ENCODE peak calls at places on chromosomes 7 and 10, in six cellular contexts. C, S, L, J, U and W are unnamed samples.

GRCh38 chr7:150968698-150969482 is 9.2 kb downstream of the KCNH2 start:
- DNase-seq in C (no peak), S (no peak), L (no peak), J (no peak), U (no peak), W (no peak)

GRCh38 chr10:124522903-124523260 is 61.3 kb downstream of the LHPP start:
- DNase-seq in C (no peak), S (peak; percentile 46), L (no peak), J (no peak), U (no peak), W (no peak)

GRCh38 chr7:924541-925231 is 29.8 kb downstream of the ADAP1 start:
- DNase-seq in C (no peak), S (no peak), L (no peak), J (no peak), U (no peak), W (no peak)

GRCh38 chr10:29811751-29812427 is 177.1 kb upstream of the SVIL start:
- DNase-seq in C (peak; percentile 33), S (no peak), L (peak; percentile 6), J (peak; percentile 25), U (no peak), W (no peak)

GRCh38 chr7:135291809-135292253 is 58.2 kb downstream of the STRA8 start:
- DNase-seq in C (peak; percentile 62), S (peak; percentile 7), L (no peak), J (no peak), U (no peak), W (no peak)

GRCh38 chr10:6416892-6417512 is 163.1 kb downstream of the PRKCQ start:
- DNase-seq in C (peak; percentile 71), S (peak; percentile 35), L (peak; percentile 69), J (peak; percentile 44), U (no peak), W (peak; percentile 35)

GRCh38 chr7:154855366-154855765 is 147.6 kb downstream of the PAXIP1 start:
- DNase-seq in C (no peak), S (no peak), L (no peak), J (no peak), U (no peak), W (no peak)

GRCh38 chr10:3452683-3453388 is 280.3 kb upstream of the PITRM1 start:
- DNase-seq in C (no peak), S (no peak), L (no peak), J (no peak), U (no peak), W (no peak)

GRCh38 chr10:88981435-88981834 is 9.2 kb upstream of the FAS start:
- DNase-seq in C (no peak), S (no peak), L (no peak), J (no peak), U (no peak), W (no peak)

GRCh38 chr10:43712821-43713584 is 64.3 kb upstream of the ZNF32 start:
- DNase-seq in C (no peak), S (no peak), L (no peak), J (no peak), U (no peak), W (no peak)

GRCh38 chr7:88218836-88219605 is 817 bp downstream of the SRI start:
- DNase-seq in C (peak; percentile 25), S (no peak), L (peak; percentile 55), J (peak; percentile 76), U (peak; percentile 27), W (no peak)

GRCh38 chr7:7850150-7850549 is 118.4 kb upstream of the GLCCI1 start:
- DNase-seq in C (no peak), S (no peak), L (no peak), J (no peak), U (no peak), W (no peak)

GRCh38 chr7:150799741-150800575 is at the start of gene TMEM176B:
- DNase-seq in C (no peak), S (no peak), L (no peak), J (peak; percentile 49), U (no peak), W (no peak)

GRCh38 chr10:75428434-75429158 is 2.8 kb upstream of the LRMDA start:
- DNase-seq in C (peak; percentile 78), S (no peak), L (no peak), J (no peak), U (peak; percentile 16), W (no peak)

GRCh38 chr7:3943265-3943664 is 642.2 kb downstream of the SDK1 start:
- DNase-seq in C (no peak), S (no peak), L (no peak), J (no peak), U (no peak), W (no peak)

GRCh38 chr7:104327963-104328307 is 468 bp upstream of the LHFPL3 start:
- DNase-seq in C (no peak), S (no peak), L (no peak), J (no peak), U (no peak), W (no peak)

GRCh38 chr7:151088856-151089699 is 2.8 kb downstream of the AGAP3 start:
- DNase-seq in C (no peak), S (peak; percentile 73), L (no peak), J (no peak), U (no peak), W (no peak)

GRCh38 chr10:6173203-6173602 is 29.5 kb upstream of the PFKFB3 start:
- DNase-seq in C (no peak), S (peak; percentile 45), L (peak; percentile 52), J (no peak), U (no peak), W (no peak)

GRCh38 chr7:151900591-151901312 is 23.8 kb upstream of the PRKAG2 start:
- DNase-seq in C (no peak), S (no peak), L (no peak), J (no peak), U (no peak), W (no peak)

GRCh38 chr7:108181073-108181985 is 51.2 kb upstream of the LAMB4 start:
- DNase-seq in C (peak; percentile 39), S (peak; percentile 43), L (peak; percentile 75), J (peak; percentile 57), U (peak; percentile 28), W (peak; percentile 51)

GRCh38 chr7:26345202-26345601 is 53.5 kb downstream of the SNX10 start:
- DNase-seq in C (no peak), S (no peak), L (no peak), J (no peak), U (no peak), W (no peak)

GRCh38 chr7:47937711-47938573 is 10.3 kb downstream of the PKD1L1 start:
- DNase-seq in C (no peak), S (no peak), L (no peak), J (no peak), U (peak; percentile 31), W (no peak)

GRCh38 chr10:79282388-79282787 is 64.9 kb upstream of the PPIF start:
- DNase-seq in C (no peak), S (no peak), L (no peak), J (no peak), U (no peak), W (no peak)
- H3K4me2 ChIP-seq in C (no peak overlapping the region), S (no peak overlapping the region), L (no peak overlapping the region), J (no peak overlapping the region), U (no peak overlapping the region), W (no peak overlapping the region)

DNA sequence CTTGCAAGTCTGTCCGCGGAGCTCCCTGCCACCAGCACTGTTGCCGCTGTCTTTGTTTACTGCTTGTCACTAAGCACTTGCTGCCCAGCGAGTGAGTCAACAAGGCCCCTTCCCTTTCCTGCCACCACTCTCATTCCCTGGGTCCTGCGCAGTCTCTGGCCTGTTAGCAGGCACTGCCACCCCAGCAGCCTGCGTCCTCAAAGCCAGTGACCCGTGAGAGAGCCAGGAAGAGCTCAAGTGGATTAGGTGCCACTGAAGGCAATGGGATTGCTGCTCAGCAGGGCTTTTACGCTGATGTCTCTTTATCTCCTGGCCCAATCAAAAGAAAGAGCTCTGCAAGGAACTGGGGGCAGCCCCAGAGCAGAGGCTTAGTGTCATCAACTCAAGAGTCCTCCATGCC is at the start of gene FRMPD2:
- DNase-seq in C (no peak), S (no peak), L (no peak), J (no peak), U (no peak), W (no peak)
- TF ChIP-seq REST in C (no peak), S (no peak), L (no peak), J (no peak), U (no peak), W (no peak)

DNA sequence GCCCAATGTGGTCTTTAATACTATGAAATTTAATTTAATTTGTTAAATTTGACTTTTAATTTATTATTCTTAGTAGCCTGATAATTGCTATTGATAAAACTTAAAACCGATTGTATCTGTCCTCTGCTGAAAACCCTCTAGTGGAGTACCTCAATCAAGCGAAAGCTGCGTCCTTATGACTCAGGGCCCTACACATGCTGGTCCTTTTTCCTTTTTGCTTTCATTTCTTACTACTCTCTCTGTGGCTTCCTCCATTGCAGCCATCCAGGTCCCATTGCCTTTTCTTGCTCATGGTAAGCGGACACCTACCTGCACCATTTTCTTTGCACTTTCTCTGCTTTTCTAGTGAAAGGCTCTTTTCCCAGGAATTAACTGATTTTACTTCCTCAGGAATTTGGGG is 301.1 kb downstream of the INHBA start:
- DNase-seq in C (no peak), S (no peak), L (no peak), J (no peak), U (no peak), W (no peak)
- H3K9me3 ChIP-seq in C (no peaks in the 10 kb centered on the region), S (peaks cover 22% of the 10 kb centered on the region), L (peaks cover 2% of the 10 kb centered on the region), J (no peaks in the 10 kb centered on the region), U (no peaks in the 10 kb centered on the region), W (no peaks in the 10 kb centered on the region)

GRCh38 chr7:44279731-44280505 is 45.5 kb downstream of the CAMK2B start:
- DNase-seq in C (no peak), S (no peak), L (no peak), J (peak; percentile 28), U (no peak), W (no peak)
- H3K4me2 ChIP-seq in C (no peak overlapping the region), S (no peak overlapping the region), L (no peak overlapping the region), J (no peak overlapping the region), U (no peak overlapping the region), W (no peak overlapping the region)

GRCh38 chr10:107914450-107915276 is 750.2 kb upstream of the SORCS1 start:
- DNase-seq in C (no peak), S (no peak), L (no peak), J (peak; percentile 74), U (no peak), W (no peak)

GRCh38 chr10:107918171-107918570 is 753.7 kb upstream of the SORCS1 start:
- DNase-seq in C (no peak), S (no peak), L (no peak), J (no peak), U (no peak), W (no peak)

GRCh38 chr10:107913317-107914294 is 749.1 kb upstream of the SORCS1 start:
- DNase-seq in C (no peak), S (no peak), L (no peak), J (peak; percentile 2), U (no peak), W (no peak)

GRCh38 chr10:107919626-107920235 is 755.2 kb upstream of the SORCS1 start:
- DNase-seq in C (no peak), S (no peak), L (no peak), J (no peak), U (no peak), W (no peak)

DNA sequence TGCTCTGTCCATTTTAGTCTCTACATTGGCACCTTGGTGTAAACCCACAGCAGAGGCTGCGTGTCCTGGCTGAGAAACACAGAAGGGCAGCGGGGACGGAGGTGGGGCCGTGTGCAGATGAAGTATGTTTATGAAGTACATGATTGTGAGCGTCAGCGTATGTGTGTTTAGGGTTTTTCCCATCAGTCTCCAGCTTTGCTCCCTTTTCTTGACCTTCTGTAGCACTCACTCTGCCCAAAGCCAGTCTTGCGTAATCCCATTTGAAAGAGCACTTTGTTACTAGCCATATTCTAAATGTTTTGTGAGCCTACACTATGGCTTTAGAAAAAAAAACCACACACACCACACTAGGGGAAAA is 750.8 kb upstream of the SORCS1 start:
- DNase-seq in C (no peak), S (peak; percentile 4), L (no peak), J (no peak), U (no peak), W (no peak)
- TF ChIP-seq REST in C (no peak), S (no peak), L (no peak), J (no peak), U (no peak), W (no peak)